ENCODE peak calls at places on chromosome 17, in five cellular contexts. One of them, this sample, is unnamed.

GRCh38 chr17:75588546-75589016 is 981 bp downstream of the MYO15B start:
- DNase-seq in activated CD4-positive, alpha-beta T cell treated with anti-CD3 and anti-CD28 coated beads, Interleukin-2, amount 10 ng/mL, durations not matched to agents 7 days and 5 days: no peak
- DNase-seq in NCI-H1105 treated with DMSO at 0.1 percent for 48 hours: no peak
- DNase-seq in uterus: peak; percentile 54
- DNase-seq in pancreas: peak; percentile 85
- DNase-seq in this sample: peak; percentile 68

GRCh38 chr17:76659928-76660614 is 16.5 kb upstream of the ST6GALNAC1 start:
- DNase-seq in pancreas: no peak
- DNase-seq in NCI-H1105 treated with DMSO at 0.1 percent for 48 hours: no peak
- DNase-seq in activated CD4-positive, alpha-beta T cell treated with anti-CD3 and anti-CD28 coated beads, Interleukin-2, amount 10 ng/mL, durations not matched to agents 7 days and 5 days: peak; percentile 31
- DNase-seq in uterus: no peak
- DNase-seq in this sample: no peak

GRCh38 chr17:55959756-55960155 is 193.5 kb upstream of the ANKFN1 start:
- DNase-seq in uterus: no peak
- DNase-seq in pancreas: no peak
- DNase-seq in NCI-H1105 treated with DMSO at 0.1 percent for 48 hours: no peak
- DNase-seq in activated CD4-positive, alpha-beta T cell treated with anti-CD3 and anti-CD28 coated beads, Interleukin-2, amount 10 ng/mL, durations not matched to agents 7 days and 5 days: no peak
- DNase-seq in this sample: no peak

GRCh38 chr17:81869221-81870154 is 1.6 kb downstream of the ARHGDIA start:
- DNase-seq in NCI-H1105 treated with DMSO at 0.1 percent for 48 hours: no peak
- DNase-seq in uterus: peak; percentile 44
- DNase-seq in activated CD4-positive, alpha-beta T cell treated with anti-CD3 and anti-CD28 coated beads, Interleukin-2, amount 10 ng/mL, durations not matched to agents 7 days and 5 days: no peak
- DNase-seq in pancreas: peak; percentile 79
- DNase-seq in this sample: no peak

GRCh38 chr17:79921411-79922160 is 82.3 kb upstream of the CBX4 start:
- DNase-seq in pancreas: no peak
- DNase-seq in NCI-H1105 treated with DMSO at 0.1 percent for 48 hours: no peak
- DNase-seq in activated CD4-positive, alpha-beta T cell treated with anti-CD3 and anti-CD28 coated beads, Interleukin-2, amount 10 ng/mL, durations not matched to agents 7 days and 5 days: no peak
- DNase-seq in uterus: no peak
- DNase-seq in this sample: no peak

GRCh38 chr17:44543213-44543904 is 13.9 kb upstream of the FZD2 start:
- DNase-seq in NCI-H1105 treated with DMSO at 0.1 percent for 48 hours: no peak
- DNase-seq in uterus: no peak
- DNase-seq in pancreas: no peak
- DNase-seq in activated CD4-positive, alpha-beta T cell treated with anti-CD3 and anti-CD28 coated beads, Interleukin-2, amount 10 ng/mL, durations not matched to agents 7 days and 5 days: no peak
- DNase-seq in this sample: no peak

GRCh38 chr17:56908061-56908542 is 5.7 kb downstream of the TRIM25 start:
- DNase-seq in uterus: no peak
- DNase-seq in pancreas: no peak
- DNase-seq in NCI-H1105 treated with DMSO at 0.1 percent for 48 hours: no peak
- DNase-seq in activated CD4-positive, alpha-beta T cell treated with anti-CD3 and anti-CD28 coated beads, Interleukin-2, amount 10 ng/mL, durations not matched to agents 7 days and 5 days: peak; percentile 64
- DNase-seq in this sample: no peak

GRCh38 chr17:1714980-1715802 is 5.0 kb upstream of the TLCD2 start:
- DNase-seq in pancreas: peak; percentile 83
- DNase-seq in uterus: peak; percentile 91
- DNase-seq in NCI-H1105 treated with DMSO at 0.1 percent for 48 hours: no peak
- DNase-seq in activated CD4-positive, alpha-beta T cell treated with anti-CD3 and anti-CD28 coated beads, Interleukin-2, amount 10 ng/mL, durations not matched to agents 7 days and 5 days: peak; percentile 43
- DNase-seq in this sample: no peak

GRCh38 chr17:74737299-74738050 is 419 bp downstream of the RAB37 start:
- DNase-seq in pancreas: no peak
- DNase-seq in uterus: no peak
- DNase-seq in activated CD4-positive, alpha-beta T cell treated with anti-CD3 and anti-CD28 coated beads, Interleukin-2, amount 10 ng/mL, durations not matched to agents 7 days and 5 days: peak; percentile 58
- DNase-seq in NCI-H1105 treated with DMSO at 0.1 percent for 48 hours: peak; percentile 7
- DNase-seq in this sample: peak; percentile 37

GRCh38 chr17:39737761-39738567 is at the start of gene GRB7:
- DNase-seq in pancreas: peak; percentile 91
- DNase-seq in uterus: peak; percentile 47
- DNase-seq in NCI-H1105 treated with DMSO at 0.1 percent for 48 hours: peak; percentile 80
- DNase-seq in activated CD4-positive, alpha-beta T cell treated with anti-CD3 and anti-CD28 coated beads, Interleukin-2, amount 10 ng/mL, durations not matched to agents 7 days and 5 days: no peak
- DNase-seq in this sample: peak; percentile 88

GRCh38 chr17:74219576-74220133 is 6.3 kb downstream of the TTYH2 start:
- DNase-seq in activated CD4-positive, alpha-beta T cell treated with anti-CD3 and anti-CD28 coated beads, Interleukin-2, amount 10 ng/mL, durations not matched to agents 7 days and 5 days: no peak
- DNase-seq in NCI-H1105 treated with DMSO at 0.1 percent for 48 hours: no peak
- DNase-seq in uterus: no peak
- DNase-seq in pancreas: no peak
- DNase-seq in this sample: no peak

GRCh38 chr17:1484586-1485310 is 7.7 kb downstream of the MYO1C start:
- DNase-seq in activated CD4-positive, alpha-beta T cell treated with anti-CD3 and anti-CD28 coated beads, Interleukin-2, amount 10 ng/mL, durations not matched to agents 7 days and 5 days: peak; percentile 33
- DNase-seq in NCI-H1105 treated with DMSO at 0.1 percent for 48 hours: peak; percentile 52
- DNase-seq in uterus: peak; percentile 68
- DNase-seq in pancreas: peak; percentile 80
- DNase-seq in this sample: peak; percentile 62

GRCh38 chr17:10071141-10071540 is 127.3 kb downstream of the GAS7 start:
- DNase-seq in uterus: no peak
- DNase-seq in activated CD4-positive, alpha-beta T cell treated with anti-CD3 and anti-CD28 coated beads, Interleukin-2, amount 10 ng/mL, durations not matched to agents 7 days and 5 days: no peak
- DNase-seq in NCI-H1105 treated with DMSO at 0.1 percent for 48 hours: no peak
- DNase-seq in pancreas: no peak
- DNase-seq in this sample: no peak

GRCh38 chr17:1759529-1759928 is 2.3 kb upstream of the SERPINF1 start:
- DNase-seq in uterus: peak; percentile 32
- DNase-seq in NCI-H1105 treated with DMSO at 0.1 percent for 48 hours: no peak
- DNase-seq in pancreas: no peak
- DNase-seq in activated CD4-positive, alpha-beta T cell treated with anti-CD3 and anti-CD28 coated beads, Interleukin-2, amount 10 ng/mL, durations not matched to agents 7 days and 5 days: no peak
- DNase-seq in this sample: no peak

GRCh38 chr17:47896672-47897490 is 845 bp downstream of the SP2 start:
- DNase-seq in pancreas: no peak
- DNase-seq in activated CD4-positive, alpha-beta T cell treated with anti-CD3 and anti-CD28 coated beads, Interleukin-2, amount 10 ng/mL, durations not matched to agents 7 days and 5 days: no peak
- DNase-seq in uterus: no peak
- DNase-seq in NCI-H1105 treated with DMSO at 0.1 percent for 48 hours: no peak
- DNase-seq in this sample: no peak

GRCh38 chr17:17091276-17091675 is 49.0 kb downstream of the MPRIP start:
- DNase-seq in uterus: no peak
- DNase-seq in activated CD4-positive, alpha-beta T cell treated with anti-CD3 and anti-CD28 coated beads, Interleukin-2, amount 10 ng/mL, durations not matched to agents 7 days and 5 days: no peak
- DNase-seq in NCI-H1105 treated with DMSO at 0.1 percent for 48 hours: no peak
- DNase-seq in pancreas: no peak
- DNase-seq in this sample: no peak

GRCh38 chr17:45050680-45051059 is 762 bp downstream of the DCAKD start:
- DNase-seq in pancreas: no peak
- DNase-seq in uterus: no peak
- DNase-seq in activated CD4-positive, alpha-beta T cell treated with anti-CD3 and anti-CD28 coated beads, Interleukin-2, amount 10 ng/mL, durations not matched to agents 7 days and 5 days: peak; percentile 46
- DNase-seq in NCI-H1105 treated with DMSO at 0.1 percent for 48 hours: peak; percentile 24
- DNase-seq in this sample: no peak

This sample was measured in NCI-H345.